ENCODE peak calls at places on chromosome 9, in five cellular contexts. H, L, E, N and J are unnamed samples. For H3K4me1 and H3K27me3, the result is how much of the 10 kb centered on the place peaks cover.

GRCh38 chr9:93954436-93955355 is at the start of gene BARX1:
- DNase-seq in E (no peak), H (no peak), L (no peak), N (no peak), J (no peak)

GRCh38 chr9:33112099-33112498 is 35.6 kb upstream of the SMU1 start:
- DNase-seq in N (peak), L (no peak), E (no peak), H (no peak), J (no peak)

GRCh38 chr9:98607152-98607551 is 101.6 kb downstream of the GABBR2 start:
- DNase-seq in H (no peak), N (no peak), L (no peak), E (no peak), J (no peak)

GRCh38 chr9:69078069-69078468 is 42.5 kb downstream of the FXN start:
- DNase-seq in E (no peak), N (no peak), L (no peak), H (no peak), J (no peak)

GRCh38 chr9:35940474-35941467 is 17.2 kb downstream of the OR2S2 start:
- DNase-seq in N (no peak), E (no peak), L (no peak), H (peak), J (no peak)

GRCh38 chr9:27470291-27470805 is 53.7 kb upstream of the IFNK start:
- DNase-seq in N (no peak), L (no peak), H (no peak), E (no peak), J (no peak)

GRCh38 chr9:77839459-77840140 is 191.5 kb upstream of the GNA14 start:
- DNase-seq in E (no peak), N (peak), L (no peak), H (no peak), J (no peak)

GRCh38 chr9:116574027-116574679 is 113.0 kb upstream of the TRIM32 start:
- DNase-seq in E (no peak), H (no peak), L (no peak), N (peak), J (no peak)

GRCh38 chr9:97853844-97854695 is 1.0 kb downstream of the FOXE1 start:
- DNase-seq in E (no peak), N (peak), L (peak), H (peak), J (no peak)

GRCh38 chr9:133118568-133118967 is 2.5 kb downstream of the RALGDS start:
- DNase-seq in E (no peak), L (no peak), N (no peak), H (no peak), J (no peak)

GRCh38 chr9:133118179-133118520 is 2.9 kb downstream of the RALGDS start:
- DNase-seq in L (peak), N (no peak), E (no peak), H (no peak), J (no peak)

GRCh38 chr9:133116346-133117231 is 4.5 kb downstream of the RALGDS start:
- DNase-seq in L (peak), H (no peak), N (no peak), E (no peak), J (no peak)

GRCh38 chr9:133119039-133119438 is 2.0 kb downstream of the RALGDS start:
- DNase-seq in N (no peak), H (no peak), E (no peak), L (no peak), J (no peak)

GRCh38 chr9:133117271-133118178 is 3.5 kb downstream of the RALGDS start:
- DNase-seq in L (peak), N (no peak), H (no peak), E (no peak), J (no peak)
- H3K4me1 ChIP-seq in L (half or more), N (half or more), H (half or more), E (half or more), J (under half)

DNA sequence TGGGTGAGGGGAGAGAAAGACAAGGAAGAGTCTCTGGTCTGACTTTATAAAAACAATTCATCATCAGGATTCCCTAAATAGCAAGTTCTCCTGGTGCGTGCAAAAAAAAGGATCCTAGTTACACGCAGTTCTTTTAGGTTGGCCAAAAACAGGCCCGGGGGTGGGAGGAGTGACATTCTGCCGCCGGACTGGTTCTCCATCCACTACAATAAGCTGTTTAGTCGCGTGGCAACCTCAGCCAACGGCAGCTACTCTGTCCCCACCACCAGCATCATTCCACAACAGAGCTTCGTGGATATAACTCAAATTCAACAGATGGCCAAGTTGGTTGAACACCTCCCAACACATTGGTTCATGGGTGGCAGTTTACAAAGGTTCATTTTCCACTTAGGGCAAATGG is 2.9 kb upstream of the FAM163B start:
- DNase-seq in E (no peak), N (no peak), L (no peak), H (no peak), J (no peak)
- H3K27me3 ChIP-seq in E (half or more), N (half or more), L (under half), H (under half), J (half or more)

DNA sequence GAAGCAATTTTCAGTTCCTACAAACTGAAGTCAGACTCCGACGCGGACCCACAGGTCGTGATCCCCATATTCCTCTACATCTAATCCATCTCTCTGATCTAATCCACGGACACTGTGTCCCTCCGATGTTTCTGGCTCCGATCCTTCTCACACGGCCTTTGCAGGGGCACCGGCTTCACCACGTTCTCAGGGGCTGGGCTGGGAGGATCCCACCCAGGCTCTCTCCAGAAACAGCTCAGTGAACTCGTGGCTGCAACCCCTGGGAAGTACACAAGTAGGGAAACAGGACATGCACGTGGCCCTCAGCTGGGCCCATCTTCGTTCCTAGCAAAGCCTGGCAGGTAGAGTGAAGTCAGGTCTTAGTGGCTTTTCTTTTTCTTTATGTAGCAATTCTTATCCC is 49.1 kb upstream of the OLFM1 start:
- DNase-seq in H (no peak), N (no peak), E (no peak), L (peak), J (no peak)
- H3K4me3 ChIP-seq in H (no peak), N (no peak), E (no peak), L (no peak), J (no peak)

DNA sequence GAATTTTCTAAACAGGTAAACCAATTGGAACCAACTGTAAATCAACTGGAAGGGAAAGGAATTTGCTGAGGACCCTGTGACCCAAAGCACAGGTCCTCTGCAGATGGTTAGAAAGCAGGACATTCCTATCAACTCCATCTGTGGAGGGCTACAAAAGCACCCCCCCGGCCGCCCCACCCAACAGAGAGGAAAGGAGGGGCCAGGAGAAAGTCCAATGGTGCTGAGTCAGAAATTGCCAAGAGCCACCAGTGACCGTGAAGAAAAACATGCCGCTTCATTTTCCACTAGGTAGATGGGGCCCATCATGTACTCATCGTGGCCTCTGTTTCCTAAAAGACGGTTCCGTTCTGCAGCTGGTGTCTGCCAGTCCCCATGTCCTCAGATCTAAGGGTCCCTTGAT is 66.3 kb downstream of the RAPGEF1 start:
- DNase-seq in L (no peak), H (no peak), E (no peak), N (no peak), J (no peak)
- H3K4me1 ChIP-seq in L (half or more), H (half or more), E (half or more), N (half or more), J (under half)

GRCh38 chr9:40909821-40910220 is 218.7 kb downstream of the FOXD4L6 start:
- DNase-seq in E (no peak), L (no peak), N (no peak), H (peak), J (no peak)
- H3K27me3 ChIP-seq in E (under half), L (under half), N (under half), H (under half), J (under half)